ENCODE peak calls at places on chromosome 22, in five cellular contexts. One of them, this sample, is unnamed.

GRCh38 chr22:31654408-31654807 is 7.6 kb downstream of the PISD start:
- DNase-seq in kidney epithelial cell: no peak
- DNase-seq in neural crest cell: no peak
- DNase-seq in psoas muscle: no peak
- DNase-seq in left ventricle myocardium inferior: no peak
- DNase-seq in this sample: no peak

GRCh38 chr22:45867118-45867905 is 109.7 kb downstream of the WNT7B start:
- DNase-seq in kidney epithelial cell: no peak
- DNase-seq in neural crest cell: peak
- DNase-seq in psoas muscle: peak
- DNase-seq in left ventricle myocardium inferior: no peak
- DNase-seq in this sample: no peak

GRCh38 chr22:23065495-23066122 is 4.7 kb upstream of the GNAZ start:
- DNase-seq in kidney epithelial cell: no peak
- DNase-seq in neural crest cell: no peak
- DNase-seq in psoas muscle: peak
- DNase-seq in left ventricle myocardium inferior: no peak
- DNase-seq in this sample: no peak

GRCh38 chr22:22754961-22755777 is 110.8 kb downstream of the GGTLC2 start:
- DNase-seq in kidney epithelial cell: no peak
- DNase-seq in neural crest cell: no peak
- DNase-seq in psoas muscle: no peak
- DNase-seq in left ventricle myocardium inferior: no peak
- DNase-seq in this sample: no peak

GRCh38 chr22:20547029-20547428 is 39.6 kb downstream of the MED15 start:
- DNase-seq in kidney epithelial cell: no peak
- DNase-seq in neural crest cell: no peak
- DNase-seq in psoas muscle: no peak
- DNase-seq in left ventricle myocardium inferior: no peak
- DNase-seq in this sample: no peak

GRCh38 chr22:23124611-23125511 is 16.9 kb downstream of the RSPH14 start:
- DNase-seq in kidney epithelial cell: no peak
- DNase-seq in neural crest cell: no peak
- DNase-seq in psoas muscle: peak
- DNase-seq in left ventricle myocardium inferior: no peak
- DNase-seq in this sample: no peak

GRCh38 chr22:46737105-46737975 is 712 bp downstream of the CERK start:
- DNase-seq in kidney epithelial cell: no peak
- DNase-seq in neural crest cell: peak
- DNase-seq in psoas muscle: peak
- DNase-seq in left ventricle myocardium inferior: peak
- DNase-seq in this sample: peak

GRCh38 chr22:41935015-41935908 is 8.7 kb upstream of the TNFRSF13C start:
- DNase-seq in kidney epithelial cell: no peak
- DNase-seq in neural crest cell: no peak
- DNase-seq in psoas muscle: no peak
- DNase-seq in left ventricle myocardium inferior: peak
- DNase-seq in this sample: no peak

GRCh38 chr22:39486951-39487825 is 14.9 kb upstream of the MIEF1 start:
- DNase-seq in kidney epithelial cell: no peak
- DNase-seq in neural crest cell: no peak
- DNase-seq in psoas muscle: peak
- DNase-seq in left ventricle myocardium inferior: no peak
- DNase-seq in this sample: no peak

GRCh38 chr22:46008291-46008690 is 31.3 kb upstream of the WNT7B start:
- DNase-seq in kidney epithelial cell: no peak
- DNase-seq in neural crest cell: no peak
- DNase-seq in psoas muscle: no peak
- DNase-seq in left ventricle myocardium inferior: peak
- DNase-seq in this sample: no peak

GRCh38 chr22:38567531-38568245 is 2.3 kb downstream of the DMC1 start:
- DNase-seq in kidney epithelial cell: no peak
- DNase-seq in neural crest cell: no peak
- DNase-seq in psoas muscle: no peak
- DNase-seq in left ventricle myocardium inferior: no peak
- DNase-seq in this sample: no peak

GRCh38 chr22:39731881-39732555 is 161.5 kb downstream of the CACNA1I start:
- DNase-seq in kidney epithelial cell: no peak
- DNase-seq in neural crest cell: no peak
- DNase-seq in psoas muscle: no peak
- DNase-seq in left ventricle myocardium inferior: no peak
- DNase-seq in this sample: no peak

GRCh38 chr22:19615001-19615461 is 90.8 kb upstream of the CLDN5 start:
- DNase-seq in kidney epithelial cell: no peak
- DNase-seq in neural crest cell: no peak
- DNase-seq in psoas muscle: no peak
- DNase-seq in left ventricle myocardium inferior: no peak
- DNase-seq in this sample: no peak

GRCh38 chr22:41757507-41757906 is 43.0 kb upstream of the CCDC134 start:
- DNase-seq in kidney epithelial cell: no peak
- DNase-seq in neural crest cell: no peak
- DNase-seq in psoas muscle: no peak
- DNase-seq in left ventricle myocardium inferior: no peak
- DNase-seq in this sample: no peak

GRCh38 chr22:33605686-33606085 is 314.6 kb downstream of the LARGE1 start:
- DNase-seq in kidney epithelial cell: no peak
- DNase-seq in neural crest cell: peak
- DNase-seq in psoas muscle: no peak
- DNase-seq in left ventricle myocardium inferior: peak
- DNase-seq in this sample: no peak

GRCh38 chr22:46934172-46934745 is 171.8 kb downstream of the TBC1D22A start:
- DNase-seq in kidney epithelial cell: peak
- DNase-seq in neural crest cell: no peak
- DNase-seq in psoas muscle: no peak
- DNase-seq in left ventricle myocardium inferior: no peak
- DNase-seq in this sample: no peak

GRCh38 chr22:50710221-50710620 is 27.8 kb upstream of the ACR start:
- DNase-seq in kidney epithelial cell: no peak
- DNase-seq in neural crest cell: no peak
- DNase-seq in psoas muscle: peak
- DNase-seq in left ventricle myocardium inferior: peak
- DNase-seq in this sample: no peak

GRCh38 chr22:19178659-19179471 is at the start of gene SLC25A1:
- DNase-seq in kidney epithelial cell: peak
- DNase-seq in neural crest cell: peak
- DNase-seq in psoas muscle: peak
- DNase-seq in left ventricle myocardium inferior: peak
- DNase-seq in this sample: peak

GRCh38 chr22:19819911-19820879 is 34.5 kb downstream of the GNB1L start:
- DNase-seq in kidney epithelial cell: no peak
- DNase-seq in neural crest cell: no peak
- DNase-seq in psoas muscle: no peak
- DNase-seq in left ventricle myocardium inferior: no peak
- DNase-seq in this sample: no peak

GRCh38 chr22:38618682-38619081 is 37.5 kb downstream of the FAM227A start:
- DNase-seq in kidney epithelial cell: no peak
- DNase-seq in neural crest cell: no peak
- DNase-seq in psoas muscle: no peak
- DNase-seq in left ventricle myocardium inferior: no peak
- DNase-seq in this sample: no peak

GRCh38 chr22:22930222-22930497 is 42.5 kb downstream of the IGLL5 start:
- DNase-seq in kidney epithelial cell: no peak
- DNase-seq in neural crest cell: no peak
- DNase-seq in psoas muscle: peak
- DNase-seq in left ventricle myocardium inferior: no peak
- DNase-seq in this sample: no peak

DNA sequence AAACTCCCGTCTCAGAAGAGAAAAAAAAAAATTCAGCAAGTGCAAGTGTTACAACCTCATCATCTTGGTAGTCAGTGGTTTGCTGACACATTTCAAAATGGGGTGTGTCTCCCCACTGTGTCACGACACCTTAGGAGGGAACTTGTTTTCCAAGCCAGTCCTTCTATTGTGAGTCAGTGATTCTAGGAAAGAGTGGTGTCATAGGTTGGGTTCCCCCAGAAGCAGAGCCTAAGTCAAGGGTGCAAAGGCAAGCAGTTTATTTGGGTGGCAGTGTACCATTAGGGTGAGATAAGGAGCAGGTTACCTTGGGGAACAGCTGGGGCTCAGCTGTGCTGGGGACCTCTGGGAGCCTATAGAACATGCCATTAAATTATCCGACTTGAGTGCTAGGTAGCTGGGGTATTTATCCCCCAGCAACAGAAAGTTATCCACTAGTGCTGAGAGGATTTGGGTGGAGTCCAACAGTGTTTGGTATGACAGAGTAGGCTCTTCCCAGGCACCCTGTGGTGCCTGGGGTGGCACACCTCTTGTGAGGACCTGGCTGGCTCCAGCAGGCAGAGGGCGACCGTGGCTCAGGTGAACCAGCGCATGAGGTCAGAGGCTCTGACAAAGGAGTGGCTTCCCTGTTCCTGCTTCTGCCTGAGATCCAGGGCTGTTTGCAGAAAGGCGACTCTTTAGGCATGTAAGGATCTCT is 41.7 kb downstream of the KIAA1671 start:
- DNase-seq in kidney epithelial cell: no peak
- DNase-seq in neural crest cell: no peak
- DNase-seq in psoas muscle: no peak
- DNase-seq in left ventricle myocardium inferior: no peak
- DNase-seq in this sample: no peak
- TF ChIP-seq CTCF in kidney epithelial cell: no peak
- TF ChIP-seq CTCF in neural crest cell: no peak
- TF ChIP-seq CTCF in psoas muscle: no peak
- TF ChIP-seq CTCF in left ventricle myocardium inferior: no peak
- TF ChIP-seq CTCF in this sample: no peak

GRCh38 chr22:49140921-49141680 is 686.6 kb downstream of the BRD1 start:
- DNase-seq in kidney epithelial cell: no peak
- DNase-seq in neural crest cell: no peak
- DNase-seq in psoas muscle: no peak
- DNase-seq in left ventricle myocardium inferior: no peak
- DNase-seq in this sample: no peak
- TF ChIP-seq CTCF in kidney epithelial cell: no peak
- TF ChIP-seq CTCF in neural crest cell: no peak
- TF ChIP-seq CTCF in psoas muscle: no peak
- TF ChIP-seq CTCF in left ventricle myocardium inferior: no peak
- TF ChIP-seq CTCF in this sample: no peak

GRCh38 chr22:37230673-37231405 is 13.2 kb downstream of the RAC2 start:
- DNase-seq in kidney epithelial cell: no peak
- DNase-seq in neural crest cell: no peak
- DNase-seq in psoas muscle: peak
- DNase-seq in left ventricle myocardium inferior: no peak
- DNase-seq in this sample: peak
- TF ChIP-seq CTCF in kidney epithelial cell: no peak
- TF ChIP-seq CTCF in neural crest cell: no peak
- TF ChIP-seq CTCF in psoas muscle: no peak
- TF ChIP-seq CTCF in left ventricle myocardium inferior: no peak
- TF ChIP-seq CTCF in this sample: no peak

GRCh38 chr22:17095538-17095937 is 10.7 kb downstream of the IL17RA start:
- DNase-seq in kidney epithelial cell: no peak
- DNase-seq in neural crest cell: no peak
- DNase-seq in psoas muscle: no peak
- DNase-seq in left ventricle myocardium inferior: no peak
- DNase-seq in this sample: peak
- TF ChIP-seq CTCF in kidney epithelial cell: peak
- TF ChIP-seq CTCF in neural crest cell: peak
- TF ChIP-seq CTCF in psoas muscle: no peak
- TF ChIP-seq CTCF in left ventricle myocardium inferior: peak
- TF ChIP-seq CTCF in this sample: peak

GRCh38 chr22:44670220-44670983 is 31.6 kb upstream of the PRR5 start:
- DNase-seq in kidney epithelial cell: no peak
- DNase-seq in neural crest cell: no peak
- DNase-seq in psoas muscle: peak
- DNase-seq in left ventricle myocardium inferior: no peak
- DNase-seq in this sample: no peak

GRCh38 chr22:44667829-44668189 is 34.2 kb upstream of the PRR5 start:
- DNase-seq in kidney epithelial cell: no peak
- DNase-seq in neural crest cell: no peak
- DNase-seq in psoas muscle: peak
- DNase-seq in left ventricle myocardium inferior: no peak
- DNase-seq in this sample: peak

GRCh38 chr22:44669725-44670027 is 32.3 kb upstream of the PRR5 start:
- DNase-seq in kidney epithelial cell: no peak
- DNase-seq in neural crest cell: no peak
- DNase-seq in psoas muscle: peak
- DNase-seq in left ventricle myocardium inferior: no peak
- DNase-seq in this sample: no peak

GRCh38 chr22:44668190-44668885 is 33.7 kb upstream of the PRR5 start:
- DNase-seq in kidney epithelial cell: no peak
- DNase-seq in neural crest cell: no peak
- DNase-seq in psoas muscle: peak
- DNase-seq in left ventricle myocardium inferior: no peak
- DNase-seq in this sample: peak

GRCh38 chr22:44668886-44669724 is 32.9 kb upstream of the PRR5 start:
- DNase-seq in kidney epithelial cell: no peak
- DNase-seq in neural crest cell: no peak
- DNase-seq in psoas muscle: peak
- DNase-seq in left ventricle myocardium inferior: no peak
- DNase-seq in this sample: no peak
- TF ChIP-seq CTCF in kidney epithelial cell: no peak
- TF ChIP-seq CTCF in neural crest cell: no peak
- TF ChIP-seq CTCF in psoas muscle: no peak
- TF ChIP-seq CTCF in left ventricle myocardium inferior: no peak
- TF ChIP-seq CTCF in this sample: no peak